ENCODE peak calls at places on chromosome 18, in four cellular contexts. Z is type B pancreatic cell, E is heart left ventricle, D is endothelial cell. M is an unnamed sample.

GRCh38 chr18:72543362-72544055 is 633 bp downstream of the CBLN2 start:
- DNase-seq in Z (no peak), E (no peak), D (no peak), M (no peak)

GRCh38 chr18:62867521-62867920 is 152.2 kb downstream of the PHLPP1 start:
- DNase-seq in Z (no peak), E (no peak), D (no peak), M (no peak)

GRCh38 chr18:8863427-8863826 is 158.1 kb downstream of the MTCL1 start:
- DNase-seq in Z (no peak), E (no peak), D (no peak), M (no peak)

GRCh38 chr18:32769242-32770180 is 3.3 kb downstream of the KLHL14 start:
- DNase-seq in Z (no peak), E (no peak), D (peak), M (peak)

GRCh38 chr18:59957957-59958356 is 58.2 kb downstream of the PMAIP1 start:
- DNase-seq in Z (no peak), E (peak), D (no peak), M (peak)

GRCh38 chr18:35949090-35949489 is 23.4 kb upstream of the RMP24 start:
- DNase-seq in Z (no peak), E (no peak), D (no peak), M (no peak)

GRCh38 chr18:35547008-35547605 is 34.4 kb upstream of the GALNT1 start:
- DNase-seq in Z (no peak), E (no peak), D (no peak), M (no peak)

GRCh38 chr18:38923136-38923535 is 1357.5 kb upstream of the CELF4 start:
- DNase-seq in Z (no peak), E (no peak), D (no peak), M (no peak)

GRCh38 chr18:26479065-26479685 is 69.2 kb downstream of the KCTD1 start:
- DNase-seq in Z (no peak), E (no peak), D (no peak), M (no peak)

GRCh38 chr18:36028859-36029258 is 38.5 kb downstream of the RPRD1A start:
- DNase-seq in Z (no peak), E (no peak), D (no peak), M (no peak)

GRCh38 chr18:35005963-35006577 is 35.1 kb upstream of the MAPRE2 start:
- DNase-seq in Z (no peak), E (no peak), D (peak), M (no peak)

GRCh38 chr18:34787931-34788532 is 77.9 kb downstream of the DTNA start:
- DNase-seq in Z (no peak), E (no peak), D (peak), M (peak)

GRCh38 chr18:11696451-11696850 is 7.4 kb downstream of the GNAL start:
- DNase-seq in Z (no peak), E (no peak), D (no peak), M (no peak)

GRCh38 chr18:3579701-3580100 is 129.7 kb downstream of the TGIF1 start:
- DNase-seq in Z (no peak), E (no peak), D (no peak), M (no peak)

GRCh38 chr18:41842886-41843285 is 112.1 kb upstream of the PIK3C3 start:
- DNase-seq in Z (no peak), E (no peak), D (no peak), M (no peak)

GRCh38 chr18:44742741-44743311 is 62.1 kb downstream of the SETBP1 start:
- DNase-seq in Z (no peak), E (peak), D (no peak), M (peak)

GRCh38 chr18:9838144-9838877 is 47.5 kb upstream of the TXNDC2 start:
- DNase-seq in Z (no peak), E (peak), D (no peak), M (peak)

GRCh38 chr18:4750392-4751346 is 295.6 kb upstream of the DLGAP1 start:
- DNase-seq in Z (no peak), E (no peak), D (no peak), M (no peak)

GRCh38 chr18:48827321-48828200 is 123.2 kb downstream of the SMAD7 start:
- DNase-seq in Z (peak), E (peak), D (no peak), M (peak)

GRCh38 chr18:21489919-21490495 is 110.5 kb downstream of the ESCO1 start:
- DNase-seq in Z (no peak), E (no peak), D (no peak), M (no peak)

GRCh38 chr18:21486905-21487437 is 113.5 kb downstream of the ESCO1 start:
- DNase-seq in Z (no peak), E (no peak), D (no peak), M (no peak)

GRCh38 chr18:21490745-21491144 is 109.8 kb downstream of the ESCO1 start:
- DNase-seq in Z (no peak), E (no peak), D (no peak), M (peak)

GRCh38 chr18:21484851-21485636 is 115.5 kb downstream of the ESCO1 start:
- DNase-seq in Z (no peak), E (no peak), D (no peak), M (no peak)

GRCh38 chr18:21489119-21489750 is 111.3 kb downstream of the ESCO1 start:
- DNase-seq in Z (no peak), E (no peak), D (peak), M (peak)
- TF ChIP-seq CTCF in Z (peak), E (peak), D (peak), M (peak)

GRCh38 chr18:23617412-23618009 is 31.2 kb upstream of the NPC1 start:
- DNase-seq in Z (no peak), E (no peak), D (no peak), M (no peak)

GRCh38 chr18:23618862-23619387 is 32.6 kb upstream of the NPC1 start:
- DNase-seq in Z (no peak), E (no peak), D (peak), M (no peak)

GRCh38 chr18:23623040-23623439 is 36.7 kb upstream of the NPC1 start:
- DNase-seq in Z (no peak), E (no peak), D (no peak), M (no peak)

GRCh38 chr18:23616258-23616657 is 30.0 kb upstream of the NPC1 start:
- DNase-seq in Z (no peak), E (no peak), D (no peak), M (no peak)

GRCh38 chr18:23619388-23619873 is 33.1 kb upstream of the NPC1 start:
- DNase-seq in Z (no peak), E (peak), D (peak), M (no peak)
- TF ChIP-seq CTCF in Z (no peak), E (no peak), D (no peak), M (no peak)

GRCh38 chr18:23032030-23032582 is 99.0 kb downstream of the RBBP8 start:
- DNase-seq in Z (no peak), E (no peak), D (no peak), M (no peak)
- TF ChIP-seq CTCF in Z (no peak), E (no peak), D (no peak), M (no peak)

DNA sequence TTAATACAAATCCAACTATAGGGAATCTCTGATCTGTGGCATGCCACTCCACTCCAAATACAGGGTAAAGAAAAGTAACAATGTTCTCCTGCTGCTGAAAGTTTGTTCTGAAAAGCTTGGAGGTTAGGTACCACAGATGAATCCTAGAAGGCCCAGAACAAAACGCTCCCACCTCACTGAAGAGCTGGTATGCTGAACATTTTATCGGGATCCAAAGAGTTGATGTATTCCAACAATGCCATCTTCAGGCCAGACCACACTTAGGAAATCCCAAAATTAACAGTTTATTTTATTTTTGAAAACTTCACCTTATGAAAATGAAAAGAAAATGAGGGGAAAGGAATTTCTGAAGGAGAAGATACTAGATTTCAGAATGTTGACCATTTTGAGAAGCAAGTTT is 145.1 kb upstream of the CDH19 start:
- DNase-seq in Z (no peak), E (no peak), D (no peak), M (no peak)
- TF ChIP-seq CTCF in Z (peak), E (no peak), D (no peak), M (peak)

GRCh38 chr18:79522451-79523220 is 126.9 kb downstream of the NFATC1 start:
- DNase-seq in Z (no peak), E (peak), D (peak), M (peak)

GRCh38 chr18:79524181-79525078 is 128.7 kb downstream of the NFATC1 start:
- DNase-seq in Z (no peak), E (peak), D (no peak), M (no peak)

GRCh38 chr18:79523738-79524180 is 128.0 kb downstream of the NFATC1 start:
- DNase-seq in Z (no peak), E (peak), D (peak), M (no peak)

GRCh38 chr18:79521806-79522205 is 126.1 kb downstream of the NFATC1 start:
- DNase-seq in Z (no peak), E (peak), D (peak), M (no peak)

DNA sequence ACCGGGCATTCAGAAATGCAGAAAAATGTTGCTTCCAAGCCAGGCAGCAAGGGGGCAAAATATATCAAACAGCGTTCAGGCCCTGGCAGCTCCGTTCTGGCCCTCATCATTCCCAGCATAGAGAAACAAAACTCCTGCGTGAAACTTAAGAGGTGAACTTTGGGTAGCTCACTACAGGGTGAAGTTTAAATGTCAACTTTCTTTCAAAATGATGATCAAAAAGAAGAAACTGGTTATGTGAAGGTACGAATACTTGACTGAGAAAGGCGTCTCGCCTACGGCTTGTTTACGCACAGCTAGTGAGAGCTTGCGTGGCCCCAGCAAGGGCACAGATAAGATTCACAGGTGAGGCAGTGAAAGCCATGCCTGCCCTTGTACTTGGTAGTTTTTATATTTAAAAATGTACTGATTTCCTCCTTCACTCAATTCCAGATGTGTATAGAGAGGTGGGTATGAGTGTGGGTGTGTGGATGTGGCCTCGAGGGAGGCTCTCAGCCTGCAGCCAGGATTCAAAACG is 127.5 kb downstream of the NFATC1 start:
- DNase-seq in Z (no peak), E (peak), D (no peak), M (no peak)
- TF ChIP-seq CTCF in Z (no peak), E (no peak), D (no peak), M (no peak)

DNA sequence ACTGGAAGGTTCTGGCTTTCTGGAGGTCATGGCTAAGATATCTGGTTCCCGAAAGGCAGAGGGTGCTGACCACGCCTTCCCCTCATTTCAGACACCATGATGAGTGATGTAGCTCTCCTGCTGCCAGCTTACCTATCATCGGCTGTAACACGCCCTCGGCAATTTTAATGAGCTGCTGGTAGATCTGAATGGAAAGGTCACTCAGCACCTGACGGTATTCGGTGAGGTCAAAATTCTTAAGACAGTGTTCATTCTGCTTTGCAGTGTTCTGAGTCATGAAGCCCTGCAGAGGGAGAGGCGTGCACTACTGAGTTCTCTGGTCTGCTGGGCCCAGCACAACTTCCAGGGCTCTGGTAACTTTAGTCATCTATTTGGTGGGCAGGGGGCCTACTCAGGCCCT is 25.7 kb upstream of the ACAA2 start:
- DNase-seq in Z (no peak), E (no peak), D (no peak), M (no peak)
- TF ChIP-seq CTCF in Z (no peak), E (no peak), D (no peak), M (no peak)